ENCODE peak calls at places on chromosomes 4 and X, in nine cellular contexts. C, U, Q, T, O, L, D, M and Y are unnamed samples.

GRCh38 chr4:111630705-111631104 is 514.5 kb upstream of the FAM241A start:
- DNase-seq in C (peak), U (peak), Q (peak), T (peak), O (no peak), L (no peak), D (no peak), M (no peak), Y (peak)

GRCh38 chrX:16918979-16919378 is 27.5 kb upstream of the REPS2 start:
- DNase-seq in C (no peak), U (no peak), Q (no peak), T (no peak), O (no peak), L (no peak), D (no peak), M (no peak), Y (no peak)

GRCh38 chr4:9932771-9933170 is 88.5 kb downstream of the SLC2A9 start:
- DNase-seq in C (no peak), U (no peak), Q (no peak), T (no peak), O (no peak), L (no peak), D (no peak), M (no peak), Y (no peak)

GRCh38 chr4:172686021-172686420 is 482.6 kb upstream of the GALNT7 start:
- DNase-seq in C (no peak), U (no peak), Q (no peak), T (no peak), O (no peak), L (no peak), D (no peak), M (no peak), Y (no peak)

GRCh38 chrX:77910108-77910840 is at the start of gene ATP7A:
- DNase-seq in C (peak), U (peak), Q (peak), T (peak), O (peak), L (peak), D (peak), M (peak), Y (peak)

GRCh38 chrX:22559506-22559905 is 286.8 kb downstream of the CBLL2 start:
- DNase-seq in C (no peak), U (no peak), Q (no peak), T (no peak), O (no peak), L (no peak), D (no peak), M (no peak), Y (no peak)

GRCh38 chr4:124907881-124908280 is 195.3 kb upstream of the ANKRD50 start:
- DNase-seq in C (peak), U (peak), Q (no peak), T (peak), O (no peak), L (no peak), D (no peak), M (no peak), Y (peak)

GRCh38 chr4:88868510-88868909 is 170.9 kb upstream of the NAP1L5 start:
- DNase-seq in C (no peak), U (no peak), Q (no peak), T (no peak), O (no peak), L (no peak), D (no peak), M (no peak), Y (no peak)

GRCh38 chrX:24838624-24839023 is 144.9 kb downstream of the POLA1 start:
- DNase-seq in C (peak), U (peak), Q (peak), T (peak), O (peak), L (no peak), D (no peak), M (no peak), Y (peak)

GRCh38 chrX:47571215-47571614 is 10.2 kb downstream of the ARAF start:
- DNase-seq in C (no peak), U (no peak), Q (no peak), T (no peak), O (no peak), L (no peak), D (no peak), M (no peak), Y (no peak)

GRCh38 chr4:26206981-26207380 is 113.8 kb upstream of the RBPJ start:
- DNase-seq in C (no peak), U (no peak), Q (no peak), T (no peak), O (no peak), L (no peak), D (no peak), M (no peak), Y (no peak)

GRCh38 chrX:136163694-136164093 is 16.4 kb downstream of the FHL1 start:
- DNase-seq in C (peak), U (peak), Q (no peak), T (peak), O (no peak), L (no peak), D (no peak), M (no peak), Y (no peak)

GRCh38 chrX:53268173-53268572 is 13.2 kb downstream of the IQSEC2 start:
- DNase-seq in C (peak), U (no peak), Q (no peak), T (no peak), O (no peak), L (no peak), D (no peak), M (no peak), Y (no peak)

GRCh38 chr4:20272411-20272872 is 20.7 kb downstream of the SLIT2 start:
- DNase-seq in C (peak), U (peak), Q (no peak), T (peak), O (no peak), L (no peak), D (no peak), M (no peak), Y (peak)

GRCh38 chrX:40140706-40141499 is 43.1 kb upstream of the BCOR start:
- DNase-seq in C (peak), U (peak), Q (peak), T (no peak), O (no peak), L (peak), D (no peak), M (no peak), Y (peak)

GRCh38 chrX:102964941-102965340 is 27.9 kb downstream of the RAB40AL start:
- DNase-seq in C (no peak), U (no peak), Q (no peak), T (no peak), O (no peak), L (no peak), D (no peak), M (no peak), Y (no peak)

GRCh38 chr4:3416270-3416669 is 25.5 kb upstream of the HGFAC start:
- DNase-seq in C (no peak), U (no peak), Q (no peak), T (no peak), O (no peak), L (no peak), D (no peak), M (no peak), Y (no peak)

GRCh38 chr4:159107203-159107921 is 4.5 kb downstream of the RAPGEF2 start:
- DNase-seq in C (peak), U (peak), Q (peak), T (peak), O (no peak), L (no peak), D (no peak), M (no peak), Y (no peak)

GRCh38 chrX:132480581-132481203 is 8.1 kb downstream of the MBNL3 start:
- DNase-seq in C (peak), U (peak), Q (peak), T (peak), O (peak), L (no peak), D (no peak), M (peak), Y (peak)

GRCh38 chrX:66872771-66873170 is 233.9 kb upstream of the EDA2R start:
- DNase-seq in C (no peak), U (no peak), Q (no peak), T (no peak), O (no peak), L (no peak), D (no peak), M (no peak), Y (no peak)

GRCh38 chr4:88958080-88958479 is 98.9 kb downstream of the FAM13A start:
- DNase-seq in C (no peak), U (no peak), Q (no peak), T (no peak), O (no peak), L (no peak), D (peak), M (no peak), Y (no peak)

GRCh38 chr4:1449475-1449832 is 43.2 kb upstream of the NKX1-1 start:
- DNase-seq in C (no peak), U (no peak), Q (no peak), T (no peak), O (no peak), L (no peak), D (no peak), M (no peak), Y (no peak)

GRCh38 chr4:146222313-146222712 is 8.0 kb downstream of the REELD1 start:
- DNase-seq in C (peak), U (peak), Q (no peak), T (peak), O (no peak), L (no peak), D (no peak), M (no peak), Y (no peak)

GRCh38 chrX:65697173-65697572 is 29.7 kb downstream of the MSN start:
- DNase-seq in C (peak), U (peak), Q (no peak), T (peak), O (no peak), L (no peak), D (no peak), M (no peak), Y (peak)

GRCh38 chr4:122584517-122584916 is 36.3 kb downstream of the IL21 start:
- DNase-seq in C (peak), U (peak), Q (peak), T (peak), O (no peak), L (no peak), D (no peak), M (no peak), Y (peak)

GRCh38 chr4:115187136-115187535 is 73.7 kb upstream of the NDST4 start:
- DNase-seq in C (no peak), U (no peak), Q (no peak), T (no peak), O (no peak), L (no peak), D (no peak), M (no peak), Y (no peak)

GRCh38 chr4:136505020-136505419 is 1027.3 kb downstream of the PCDH18 start:
- DNase-seq in C (no peak), U (no peak), Q (no peak), T (peak), O (no peak), L (no peak), D (no peak), M (no peak), Y (no peak)

GRCh38 chrX:113399501-113400192 is 559.0 kb upstream of the AMOT start:
- DNase-seq in C (peak), U (peak), Q (peak), T (peak), O (no peak), L (no peak), D (no peak), M (no peak), Y (no peak)